ENCODE peak calls at places on chromosomes 5 and 9, in seven cellular contexts. G, H, X, M, K, R and E are unnamed samples.

GRCh38 chr9:132520612-132521011 is 61.8 kb upstream of the BARHL1 start:
- DNase-seq in X (no peak), H (no peak), K (no peak), G (no peak), R (no peak), M (no peak), E (no peak)

GRCh38 chr5:37889612-37890317 is 49.9 kb upstream of the GDNF start:
- DNase-seq in K (no peak), R (no peak), X (no peak), M (no peak), H (no peak), G (peak; percentile 97), E (no peak)

GRCh38 chr5:132751444-132751843 is 4.2 kb downstream of the CCNI2 start:
- DNase-seq in H (no peak), R (no peak), X (no peak), G (peak; percentile 20), K (no peak), M (no peak), E (no peak)

GRCh38 chr9:124527781-124528180 is 20.6 kb upstream of the NR5A1 start:
- DNase-seq in G (no peak), R (no peak), K (no peak), H (no peak), X (no peak), M (no peak), E (no peak)

GRCh38 chr9:136808075-136808780 is 480 bp downstream of the RABL6 start:
- DNase-seq in G (no peak), K (peak; percentile 74), H (no peak), X (peak; percentile 34), M (no peak), R (no peak), E (peak; percentile 46)

GRCh38 chr9:112283854-112284253 is 49.6 kb downstream of the PTBP3 start:
- DNase-seq in M (peak; percentile 27), K (no peak), H (no peak), X (no peak), G (no peak), R (no peak), E (no peak)

GRCh38 chr9:136155576-136155975 is 36.9 kb upstream of the TMEM250 start:
- DNase-seq in G (no peak), R (no peak), H (no peak), K (no peak), M (no peak), X (no peak), E (no peak)

GRCh38 chr9:5767968-5768932 is 64.7 kb downstream of the ERMP1 start:
- DNase-seq in G (no peak), H (no peak), X (no peak), R (no peak), K (no peak), M (no peak), E (no peak)

GRCh38 chr9:23522952-23523351 is 303.1 kb downstream of the ELAVL2 start:
- DNase-seq in R (no peak), H (no peak), M (no peak), K (no peak), G (no peak), X (no peak), E (no peak)

GRCh38 chr9:110999379-110999778 is 38.9 kb downstream of the LPAR1 start:
- DNase-seq in H (no peak), R (no peak), M (no peak), K (no peak), G (no peak), X (no peak), E (no peak)

GRCh38 chr5:31604644-31605043 is 34.3 kb upstream of the PDZD2 start:
- DNase-seq in M (no peak), X (no peak), K (no peak), H (no peak), G (no peak), R (no peak), E (no peak)

GRCh38 chr5:116664988-116665387 is 90.4 kb upstream of the SEMA6A start:
- DNase-seq in K (no peak), G (peak; percentile 22), X (no peak), M (no peak), H (no peak), R (no peak), E (no peak)

GRCh38 chr9:114310471-114311450 is 12.1 kb upstream of the ORM1 start:
- DNase-seq in M (no peak), R (no peak), X (no peak), H (no peak), G (no peak), K (peak; percentile 31), E (no peak)

GRCh38 chr9:121682201-121682600 is 30.8 kb downstream of the DAB2IP start:
- DNase-seq in G (peak; percentile 48), K (peak; percentile 16), M (no peak), R (no peak), X (no peak), H (no peak), E (no peak)

GRCh38 chr9:27421567-27421966 is 102.5 kb upstream of the IFNK start:
- DNase-seq in H (no peak), R (no peak), G (peak; percentile 57), X (no peak), M (peak; percentile 48), K (no peak), E (no peak)

GRCh38 chr5:97534166-97534565 is 351.1 kb upstream of the RIOK2 start:
- DNase-seq in G (peak; percentile 96), M (peak; percentile 65), R (peak; percentile 45), K (no peak), H (no peak), X (no peak), E (no peak)